ENCODE peak calls at places on chromosome 7, in nine cellular contexts. One of them, this sample, is unnamed.

GRCh38 chr7:155780884-155781283 is 31.4 kb downstream of the SHH start:
- DNase-seq in AG04449: no peak
- DNase-seq in GM12865: no peak
- DNase-seq in psoas muscle: no peak
- DNase-seq in fibroblast of mammary gland: no peak
- DNase-seq in sigmoid colon: peak; percentile 35
- DNase-seq in heart left ventricle: no peak
- DNase-seq in cardiac muscle cell: no peak
- DNase-seq in A549: no peak
- DNase-seq in this sample: no peak

GRCh38 chr7:76151932-76152331 is 49.8 kb upstream of the SRRM3 start:
- DNase-seq in AG04449: no peak
- DNase-seq in GM12865: no peak
- DNase-seq in psoas muscle: no peak
- DNase-seq in fibroblast of mammary gland: no peak
- DNase-seq in sigmoid colon: no peak
- DNase-seq in heart left ventricle: no peak
- DNase-seq in cardiac muscle cell: no peak
- DNase-seq in A549: no peak
- DNase-seq in this sample: no peak

GRCh38 chr7:96998765-96999164 is 6.6 kb upstream of the DLX6 start:
- DNase-seq in AG04449: no peak
- DNase-seq in GM12865: no peak
- DNase-seq in psoas muscle: no peak
- DNase-seq in fibroblast of mammary gland: no peak
- DNase-seq in sigmoid colon: no peak
- DNase-seq in heart left ventricle: no peak
- DNase-seq in cardiac muscle cell: no peak
- DNase-seq in A549: no peak
- DNase-seq in this sample: no peak

GRCh38 chr7:116547347-116547746 is 22.5 kb downstream of the CAV1 start:
- DNase-seq in AG04449: no peak
- DNase-seq in GM12865: no peak
- DNase-seq in psoas muscle: peak; percentile 50
- DNase-seq in fibroblast of mammary gland: peak; percentile 93
- DNase-seq in sigmoid colon: no peak
- DNase-seq in heart left ventricle: no peak
- DNase-seq in cardiac muscle cell: no peak
- DNase-seq in A549: no peak
- DNase-seq in this sample: peak; percentile 35

GRCh38 chr7:141960687-141961422 is 12.7 kb downstream of the TAS2R38 start:
- DNase-seq in AG04449: no peak
- DNase-seq in GM12865: no peak
- DNase-seq in psoas muscle: no peak
- DNase-seq in fibroblast of mammary gland: no peak
- DNase-seq in sigmoid colon: no peak
- DNase-seq in heart left ventricle: no peak
- DNase-seq in cardiac muscle cell: no peak
- DNase-seq in A549: no peak
- DNase-seq in this sample: no peak

GRCh38 chr7:21912305-21912704 is 33.4 kb downstream of the CDCA7L start:
- DNase-seq in AG04449: peak; percentile 84
- DNase-seq in GM12865: no peak
- DNase-seq in psoas muscle: peak; percentile 60
- DNase-seq in fibroblast of mammary gland: peak; percentile 78
- DNase-seq in sigmoid colon: no peak
- DNase-seq in heart left ventricle: peak; percentile 84
- DNase-seq in cardiac muscle cell: no peak
- DNase-seq in A549: no peak
- DNase-seq in this sample: peak; percentile 92

GRCh38 chr7:131183611-131184119 is 144.0 kb upstream of the MKLN1 start:
- DNase-seq in AG04449: no peak
- DNase-seq in GM12865: peak; percentile 36
- DNase-seq in psoas muscle: no peak
- DNase-seq in fibroblast of mammary gland: peak; percentile 31
- DNase-seq in sigmoid colon: no peak
- DNase-seq in heart left ventricle: no peak
- DNase-seq in cardiac muscle cell: no peak
- DNase-seq in A549: no peak
- DNase-seq in this sample: peak; percentile 75

GRCh38 chr7:111026806-111027205 is 64.1 kb upstream of the LRRN3 start:
- DNase-seq in AG04449: no peak
- DNase-seq in GM12865: no peak
- DNase-seq in psoas muscle: no peak
- DNase-seq in fibroblast of mammary gland: no peak
- DNase-seq in sigmoid colon: no peak
- DNase-seq in heart left ventricle: no peak
- DNase-seq in cardiac muscle cell: no peak
- DNase-seq in A549: no peak
- DNase-seq in this sample: no peak

GRCh38 chr7:30837581-30837980 is 66.4 kb downstream of the MINDY4 start:
- DNase-seq in AG04449: no peak
- DNase-seq in GM12865: no peak
- DNase-seq in psoas muscle: no peak
- DNase-seq in fibroblast of mammary gland: no peak
- DNase-seq in sigmoid colon: no peak
- DNase-seq in heart left ventricle: no peak
- DNase-seq in cardiac muscle cell: no peak
- DNase-seq in A549: no peak
- DNase-seq in this sample: no peak

GRCh38 chr7:26477381-26477780 is 185.7 kb downstream of the SNX10 start:
- DNase-seq in AG04449: no peak
- DNase-seq in GM12865: no peak
- DNase-seq in psoas muscle: no peak
- DNase-seq in fibroblast of mammary gland: no peak
- DNase-seq in sigmoid colon: no peak
- DNase-seq in heart left ventricle: no peak
- DNase-seq in cardiac muscle cell: no peak
- DNase-seq in A549: no peak
- DNase-seq in this sample: no peak

GRCh38 chr7:108581655-108582491 is 12.2 kb downstream of the DNAJB9 start:
- DNase-seq in AG04449: peak; percentile 19
- DNase-seq in GM12865: no peak
- DNase-seq in psoas muscle: no peak
- DNase-seq in fibroblast of mammary gland: no peak
- DNase-seq in sigmoid colon: no peak
- DNase-seq in heart left ventricle: no peak
- DNase-seq in cardiac muscle cell: peak; percentile 54
- DNase-seq in A549: no peak
- DNase-seq in this sample: no peak

GRCh38 chr7:35508623-35509400 is 186.1 kb downstream of the HERPUD2 start:
- DNase-seq in AG04449: no peak
- DNase-seq in GM12865: no peak
- DNase-seq in psoas muscle: no peak
- DNase-seq in fibroblast of mammary gland: no peak
- DNase-seq in sigmoid colon: no peak
- DNase-seq in heart left ventricle: no peak
- DNase-seq in cardiac muscle cell: no peak
- DNase-seq in A549: no peak
- DNase-seq in this sample: no peak

GRCh38 chr7:139043823-139044812 is 8.3 kb upstream of the ZC3HAV1L start:
- DNase-seq in AG04449: no peak
- DNase-seq in GM12865: peak; percentile 50
- DNase-seq in psoas muscle: no peak
- DNase-seq in fibroblast of mammary gland: no peak
- DNase-seq in sigmoid colon: no peak
- DNase-seq in heart left ventricle: no peak
- DNase-seq in cardiac muscle cell: no peak
- DNase-seq in A549: no peak
- DNase-seq in this sample: no peak

GRCh38 chr7:48428091-48428710 is 256.9 kb downstream of the ABCA13 start:
- DNase-seq in AG04449: no peak
- DNase-seq in GM12865: no peak
- DNase-seq in psoas muscle: no peak
- DNase-seq in fibroblast of mammary gland: no peak
- DNase-seq in sigmoid colon: no peak
- DNase-seq in heart left ventricle: no peak
- DNase-seq in cardiac muscle cell: no peak
- DNase-seq in A549: no peak
- DNase-seq in this sample: no peak

GRCh38 chr7:87416682-87417587 is 58.5 kb downstream of the ABCB4 start:
- DNase-seq in AG04449: peak; percentile 10
- DNase-seq in GM12865: peak; percentile 78
- DNase-seq in psoas muscle: no peak
- DNase-seq in fibroblast of mammary gland: peak; percentile 75
- DNase-seq in sigmoid colon: no peak
- DNase-seq in heart left ventricle: peak; percentile 49
- DNase-seq in cardiac muscle cell: peak; percentile 76
- DNase-seq in A549: no peak
- DNase-seq in this sample: peak; percentile 85

GRCh38 chr7:31073486-31074383 is 21.6 kb downstream of the ADCYAP1R1 start:
- DNase-seq in AG04449: no peak
- DNase-seq in GM12865: no peak
- DNase-seq in psoas muscle: peak; percentile 57
- DNase-seq in fibroblast of mammary gland: peak; percentile 29
- DNase-seq in sigmoid colon: peak; percentile 71
- DNase-seq in heart left ventricle: peak; percentile 21
- DNase-seq in cardiac muscle cell: no peak
- DNase-seq in A549: no peak
- DNase-seq in this sample: no peak

GRCh38 chr7:117673839-117674238 is 194.0 kb downstream of the CFTR start:
- DNase-seq in AG04449: no peak
- DNase-seq in GM12865: peak; percentile 36
- DNase-seq in psoas muscle: no peak
- DNase-seq in fibroblast of mammary gland: peak; percentile 50
- DNase-seq in sigmoid colon: no peak
- DNase-seq in heart left ventricle: no peak
- DNase-seq in cardiac muscle cell: peak; percentile 64
- DNase-seq in A549: peak; percentile 20
- DNase-seq in this sample: peak; percentile 73
- TF ChIP-seq CTCF in AG04449: peak; percentile 16
- TF ChIP-seq CTCF in GM12865: peak; percentile 19
- TF ChIP-seq CTCF in psoas muscle: no peak
- TF ChIP-seq CTCF in fibroblast of mammary gland: peak; percentile 37
- TF ChIP-seq CTCF in sigmoid colon: no peak
- TF ChIP-seq CTCF in heart left ventricle: peak; percentile 19
- TF ChIP-seq CTCF in cardiac muscle cell: peak; percentile 47
- TF ChIP-seq CTCF in A549: peak; percentile 62
- TF ChIP-seq CTCF in this sample: peak; percentile 43

GRCh38 chr7:90210475-90210874 is 1.1 kb upstream of the STEAP2 start:
- DNase-seq in AG04449: no peak
- DNase-seq in GM12865: no peak
- DNase-seq in psoas muscle: no peak
- DNase-seq in fibroblast of mammary gland: no peak
- DNase-seq in sigmoid colon: no peak
- DNase-seq in heart left ventricle: no peak
- DNase-seq in cardiac muscle cell: no peak
- DNase-seq in A549: no peak
- DNase-seq in this sample: no peak
- H3K4me3 ChIP-seq in AG04449: no peak overlapping the region
- H3K4me3 ChIP-seq in GM12865: no peak overlapping the region
- H3K4me3 ChIP-seq in psoas muscle: no peak overlapping the region
- H3K4me3 ChIP-seq in fibroblast of mammary gland: no peak overlapping the region
- H3K4me3 ChIP-seq in sigmoid colon: no peak overlapping the region
- H3K4me3 ChIP-seq in heart left ventricle: no peak overlapping the region
- H3K4me3 ChIP-seq in cardiac muscle cell: no peak overlapping the region
- H3K4me3 ChIP-seq in A549: no peak overlapping the region
- H3K4me3 ChIP-seq in this sample: no peak overlapping the region

GRCh38 chr7:90298145-90299038 is 22.7 kb downstream of the FAM237B start:
- DNase-seq in AG04449: no peak
- DNase-seq in GM12865: peak; percentile 26
- DNase-seq in psoas muscle: no peak
- DNase-seq in fibroblast of mammary gland: peak; percentile 85
- DNase-seq in sigmoid colon: no peak
- DNase-seq in heart left ventricle: no peak
- DNase-seq in cardiac muscle cell: peak; percentile 41
- DNase-seq in A549: peak; percentile 63
- DNase-seq in this sample: peak; percentile 89
- TF ChIP-seq CTCF in AG04449: peak; percentile 61
- TF ChIP-seq CTCF in GM12865: peak; percentile 50
- TF ChIP-seq CTCF in psoas muscle: peak; percentile 36
- TF ChIP-seq CTCF in fibroblast of mammary gland: peak; percentile 95
- TF ChIP-seq CTCF in sigmoid colon: peak; percentile 18
- TF ChIP-seq CTCF in heart left ventricle: peak; percentile 42
- TF ChIP-seq CTCF in cardiac muscle cell: peak; percentile 85
- TF ChIP-seq CTCF in A549: peak; percentile 55
- TF ChIP-seq CTCF in this sample: peak; percentile 83

GRCh38 chr7:92276486-92276885 is 30.7 kb downstream of the ANKIB1 start:
- DNase-seq in AG04449: no peak
- DNase-seq in GM12865: peak; percentile 68
- DNase-seq in psoas muscle: no peak
- DNase-seq in fibroblast of mammary gland: no peak
- DNase-seq in sigmoid colon: no peak
- DNase-seq in heart left ventricle: no peak
- DNase-seq in cardiac muscle cell: no peak
- DNase-seq in A549: no peak
- DNase-seq in this sample: no peak
- H3K4me3 ChIP-seq in AG04449: no peak overlapping the region
- H3K4me3 ChIP-seq in GM12865: peak overlapping the region; percentile 8
- H3K4me3 ChIP-seq in psoas muscle: no peak overlapping the region
- H3K4me3 ChIP-seq in fibroblast of mammary gland: no peak overlapping the region
- H3K4me3 ChIP-seq in sigmoid colon: no peak overlapping the region
- H3K4me3 ChIP-seq in heart left ventricle: no peak overlapping the region
- H3K4me3 ChIP-seq in cardiac muscle cell: no peak overlapping the region
- H3K4me3 ChIP-seq in A549: no peak overlapping the region
- H3K4me3 ChIP-seq in this sample: no peak overlapping the region

DNA sequence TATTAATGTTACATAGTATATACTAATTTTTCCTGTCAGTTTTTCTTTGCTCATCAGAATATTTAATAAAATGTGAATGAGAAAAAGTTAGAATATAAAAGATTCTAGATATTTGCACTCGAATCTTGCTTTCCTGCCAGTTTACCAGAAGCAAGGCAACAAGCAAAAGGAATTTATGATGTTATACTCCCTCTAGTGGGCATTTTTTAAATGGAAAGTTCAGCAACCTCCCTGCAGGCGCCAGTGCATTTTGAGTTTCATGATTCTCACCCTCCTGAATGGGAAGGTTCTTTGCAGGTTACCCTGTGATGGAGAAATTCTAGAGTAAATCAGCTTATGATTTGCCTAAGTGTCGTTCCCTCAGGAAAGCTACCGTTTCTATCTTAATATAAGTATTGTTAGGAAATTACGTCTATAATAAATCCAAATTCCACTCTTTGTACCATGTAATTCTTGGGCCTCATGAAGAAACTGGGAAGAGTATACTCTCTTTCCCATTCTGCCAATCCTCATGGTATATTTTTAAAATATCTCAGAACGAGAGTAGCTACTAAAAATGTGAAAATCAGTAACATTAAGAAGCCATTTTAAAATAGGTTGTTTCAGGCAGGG is 350.0 kb downstream of the CRPPA start:
- DNase-seq in AG04449: no peak
- DNase-seq in GM12865: peak; percentile 59
- DNase-seq in psoas muscle: no peak
- DNase-seq in fibroblast of mammary gland: peak; percentile 73
- DNase-seq in sigmoid colon: no peak
- DNase-seq in heart left ventricle: peak; percentile 27
- DNase-seq in cardiac muscle cell: peak; percentile 76
- DNase-seq in A549: peak; percentile 25
- DNase-seq in this sample: peak; percentile 80
- TF ChIP-seq CTCF in AG04449: peak; percentile 49
- TF ChIP-seq CTCF in GM12865: peak; percentile 51
- TF ChIP-seq CTCF in psoas muscle: peak; percentile 83
- TF ChIP-seq CTCF in fibroblast of mammary gland: peak; percentile 73
- TF ChIP-seq CTCF in sigmoid colon: peak; percentile 94
- TF ChIP-seq CTCF in heart left ventricle: peak; percentile 93
- TF ChIP-seq CTCF in cardiac muscle cell: peak; percentile 61
- TF ChIP-seq CTCF in A549: peak; percentile 83
- TF ChIP-seq CTCF in this sample: peak; percentile 77

DNA sequence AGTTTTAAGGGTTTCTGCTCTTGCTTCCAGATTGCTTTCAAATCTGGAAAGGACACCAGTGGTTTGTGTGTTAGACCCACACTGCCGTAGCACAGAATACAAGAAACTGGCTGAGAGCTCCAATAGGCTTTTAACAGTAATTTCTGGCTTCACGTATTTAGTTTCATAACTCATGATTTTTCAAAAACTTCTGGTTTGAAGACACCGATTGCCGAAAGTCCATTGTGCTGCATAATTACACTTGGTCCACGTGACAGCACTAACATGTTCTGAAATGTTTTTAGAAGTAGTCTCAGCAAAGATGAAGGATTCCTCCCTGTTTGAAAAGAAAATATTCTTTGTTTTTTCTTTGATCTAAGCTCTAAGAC is 3.8 kb downstream of the EGFR start:
- DNase-seq in AG04449: no peak
- DNase-seq in GM12865: no peak
- DNase-seq in psoas muscle: no peak
- DNase-seq in fibroblast of mammary gland: no peak
- DNase-seq in sigmoid colon: no peak
- DNase-seq in heart left ventricle: no peak
- DNase-seq in cardiac muscle cell: no peak
- DNase-seq in A549: no peak
- DNase-seq in this sample: peak; percentile 61
- H3K4me3 ChIP-seq in AG04449: no peak overlapping the region
- H3K4me3 ChIP-seq in GM12865: no peak overlapping the region
- H3K4me3 ChIP-seq in psoas muscle: peak overlapping the region; percentile 90
- H3K4me3 ChIP-seq in fibroblast of mammary gland: peak overlapping the region; percentile 70
- H3K4me3 ChIP-seq in sigmoid colon: no peak overlapping the region
- H3K4me3 ChIP-seq in heart left ventricle: no peak overlapping the region
- H3K4me3 ChIP-seq in cardiac muscle cell: no peak overlapping the region
- H3K4me3 ChIP-seq in A549: peak overlapping the region; percentile 95
- H3K4me3 ChIP-seq in this sample: peak overlapping the region; percentile 79

This sample was measured in fibroblast of the aortic adventitia.